ENCODE peak calls at places on chromosome 13, in seven cellular contexts. G, U, L, C, B, A and S are unnamed samples.

GRCh38 chr13:75061909-75062308 is 420.1 kb downstream of the TBC1D4 start:
- DNase-seq in G (no peak), U (no peak), L (no peak), C (no peak), B (no peak), A (no peak), S (no peak)

GRCh38 chr13:73481265-73481664 is 422.5 kb downstream of the KLF5 start:
- DNase-seq in G (no peak), U (no peak), L (no peak), C (no peak), B (no peak), A (no peak), S (no peak)

GRCh38 chr13:85755123-85755522 is 44.1 kb downstream of the SLITRK6 start:
- DNase-seq in G (no peak), U (no peak), L (no peak), C (no peak), B (no peak), A (no peak), S (no peak)

GRCh38 chr13:52925221-52925620 is 76.8 kb upstream of the PCDH8 start:
- DNase-seq in G (no peak), U (no peak), L (no peak), C (no peak), B (no peak), A (no peak), S (no peak)

GRCh38 chr13:43229506-43229905 is 206.1 kb downstream of the DNAJC15 start:
- DNase-seq in G (no peak), U (no peak), L (no peak), C (no peak), B (no peak), A (no peak), S (no peak)

GRCh38 chr13:87941244-87941643 is 270.1 kb downstream of the SLITRK5 start:
- DNase-seq in G (no peak), U (no peak), L (no peak), C (no peak), B (no peak), A (no peak), S (no peak)

GRCh38 chr13:77029436-77029835 is 2.5 kb upstream of the FBXL3 start:
- DNase-seq in G (no peak), U (no peak), L (no peak), C (no peak), B (no peak), A (no peak), S (no peak)

GRCh38 chr13:71621152-71622124 is 245.6 kb downstream of the DACH1 start:
- DNase-seq in G (no peak), U (no peak), L (no peak), C (no peak), B (no peak), A (no peak), S (no peak)

GRCh38 chr13:72258340-72258981 is 391.5 kb upstream of the DACH1 start:
- DNase-seq in G (no peak), U (no peak), L (no peak), C (no peak), B (peak), A (no peak), S (no peak)

GRCh38 chr13:109043561-109044075 is 414.2 kb downstream of the MYO16 start:
- DNase-seq in G (no peak), U (no peak), L (no peak), C (no peak), B (no peak), A (no peak), S (no peak)

GRCh38 chr13:25085125-25085742 is 10.7 kb upstream of the PABPC3 start:
- DNase-seq in G (no peak), U (peak), L (no peak), C (no peak), B (no peak), A (no peak), S (no peak)

GRCh38 chr13:27857271-27857670 is 62.5 kb upstream of the PDX1 start:
- DNase-seq in G (no peak), U (no peak), L (no peak), C (no peak), B (no peak), A (no peak), S (no peak)

GRCh38 chr13:70829748-70830147 is 721.5 kb upstream of the KLHL1 start:
- DNase-seq in G (no peak), U (no peak), L (no peak), C (no peak), B (no peak), A (no peak), S (no peak)

GRCh38 chr13:103222683-103223082 is 156.5 kb upstream of the SLC10A2 start:
- DNase-seq in G (no peak), U (no peak), L (no peak), C (no peak), B (no peak), A (no peak), S (no peak)

GRCh38 chr13:24104723-24105122 is 55.8 kb upstream of the SPATA13 start:
- DNase-seq in G (no peak), U (no peak), L (no peak), C (no peak), B (no peak), A (no peak), S (no peak)

GRCh38 chr13:26538363-26539317 is 18.8 kb upstream of the WASF3 start:
- DNase-seq in G (no peak), U (no peak), L (no peak), C (no peak), B (no peak), A (peak), S (no peak)

GRCh38 chr13:107329991-107330390 is 762.1 kb upstream of the ARGLU1 start:
- DNase-seq in G (no peak), U (no peak), L (no peak), C (no peak), B (no peak), A (no peak), S (no peak)

GRCh38 chr13:66443926-66444325 is 786.2 kb downstream of the PCDH9 start:
- DNase-seq in G (no peak), U (no peak), L (no peak), C (no peak), B (no peak), A (no peak), S (no peak)

DNA sequence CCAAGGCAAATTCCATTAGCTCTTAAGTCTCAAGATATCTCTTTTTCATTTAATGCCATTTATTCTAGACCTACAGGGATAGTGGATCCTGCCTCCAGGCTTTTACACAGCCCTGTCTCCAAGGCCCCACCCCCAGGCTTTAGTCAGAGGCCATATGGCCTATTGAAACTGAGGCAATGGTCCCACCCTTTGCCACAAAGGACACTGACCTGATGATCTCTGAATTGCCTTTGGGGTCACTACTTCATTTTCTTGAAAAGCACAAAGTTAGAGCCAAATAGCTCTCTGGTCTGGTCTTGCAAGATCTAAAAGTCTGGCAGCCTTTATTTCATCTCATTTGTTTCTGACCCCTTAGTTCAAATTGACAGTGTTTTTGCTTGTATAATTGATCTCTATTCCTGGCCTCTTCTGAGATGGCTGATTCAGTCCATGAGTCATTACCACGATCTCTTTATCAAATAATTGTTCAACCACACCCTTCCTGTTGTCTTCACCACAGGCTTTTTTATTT is 209.8 kb downstream of the FGF14 start:
- DNase-seq in G (no peak), U (no peak), L (no peak), C (no peak), B (no peak), A (no peak), S (no peak)
- TF ChIP-seq POLR2A in G (no peak), U (no peak), L (no peak), C (no peak), B (no peak), A (no peak), S (no peak)

DNA sequence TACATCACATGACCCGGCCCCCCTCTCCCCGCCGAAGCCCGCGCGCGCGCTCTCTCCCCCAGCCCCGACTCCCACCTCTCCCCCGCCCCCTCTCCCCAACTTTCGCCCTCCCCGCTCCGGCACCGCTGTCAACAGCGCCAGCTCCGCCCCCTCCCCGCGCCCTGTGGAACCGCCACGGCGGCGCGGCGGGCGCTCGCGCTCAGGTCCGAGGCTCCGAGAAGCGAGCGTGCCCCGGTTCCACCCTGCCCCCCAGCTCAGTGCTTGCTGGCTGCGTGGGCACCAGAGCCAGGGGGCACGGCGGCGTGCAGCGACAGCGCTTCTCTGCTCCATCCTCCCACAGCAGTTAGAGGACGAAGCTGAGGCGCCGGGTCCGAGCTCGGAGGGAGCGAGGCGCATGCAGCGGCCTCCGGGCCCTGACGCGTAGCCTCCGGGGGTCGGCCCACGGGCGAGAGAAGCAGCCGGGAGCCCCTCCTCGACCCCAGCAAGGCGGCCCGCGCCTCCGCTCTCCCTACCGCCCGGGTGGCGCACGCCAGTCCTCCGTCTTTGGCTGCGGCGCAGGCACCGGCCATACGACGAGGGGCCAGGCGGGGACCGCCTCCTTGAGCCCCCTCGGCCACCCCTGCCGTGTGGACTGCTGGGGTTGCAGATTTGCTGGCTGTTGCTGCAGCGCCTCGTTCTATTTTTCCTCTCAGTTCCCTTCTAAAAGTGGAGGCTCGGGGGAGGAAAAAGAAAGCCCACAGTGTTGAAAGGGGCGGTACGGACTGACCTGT is 109.5 kb downstream of the KCNRG start:
- DNase-seq in G (peak), U (peak), L (peak), C (peak), B (no peak), A (peak), S (peak)
- TF ChIP-seq POLR2A in G (peak), U (peak), L (no peak), C (no peak), B (no peak), A (no peak), S (peak)

GRCh38 chr13:46168341-46168740 is 13.6 kb downstream of the LCP1 start:
- DNase-seq in G (peak), U (no peak), L (peak), C (no peak), B (no peak), A (no peak), S (peak)
- TF ChIP-seq POLR2A in G (no peak), U (no peak), L (no peak), C (peak), B (no peak), A (no peak), S (no peak)

GRCh38 chr13:41257535-41257934 is 5.8 kb downstream of the MTRF1 start:
- DNase-seq in G (no peak), U (no peak), L (no peak), C (no peak), B (no peak), A (no peak), S (no peak)

GRCh38 chr13:41267106-41267505 is 3.7 kb upstream of the MTRF1 start:
- DNase-seq in G (no peak), U (no peak), L (no peak), C (no peak), B (no peak), A (no peak), S (no peak)

GRCh38 chr13:41259875-41260501 is 3.4 kb downstream of the MTRF1 start:
- DNase-seq in G (no peak), U (no peak), L (no peak), C (no peak), B (no peak), A (no peak), S (no peak)

GRCh38 chr13:41268764-41269163 is 5.4 kb upstream of the MTRF1 start:
- DNase-seq in G (no peak), U (no peak), L (no peak), C (no peak), B (no peak), A (no peak), S (no peak)

GRCh38 chr13:41263261-41263971 is at the start of gene MTRF1:
- DNase-seq in G (peak), U (peak), L (peak), C (peak), B (peak), A (peak), S (peak)
- TF ChIP-seq POLR2A in G (no peak), U (peak), L (no peak), C (peak), B (peak), A (no peak), S (peak)

DNA sequence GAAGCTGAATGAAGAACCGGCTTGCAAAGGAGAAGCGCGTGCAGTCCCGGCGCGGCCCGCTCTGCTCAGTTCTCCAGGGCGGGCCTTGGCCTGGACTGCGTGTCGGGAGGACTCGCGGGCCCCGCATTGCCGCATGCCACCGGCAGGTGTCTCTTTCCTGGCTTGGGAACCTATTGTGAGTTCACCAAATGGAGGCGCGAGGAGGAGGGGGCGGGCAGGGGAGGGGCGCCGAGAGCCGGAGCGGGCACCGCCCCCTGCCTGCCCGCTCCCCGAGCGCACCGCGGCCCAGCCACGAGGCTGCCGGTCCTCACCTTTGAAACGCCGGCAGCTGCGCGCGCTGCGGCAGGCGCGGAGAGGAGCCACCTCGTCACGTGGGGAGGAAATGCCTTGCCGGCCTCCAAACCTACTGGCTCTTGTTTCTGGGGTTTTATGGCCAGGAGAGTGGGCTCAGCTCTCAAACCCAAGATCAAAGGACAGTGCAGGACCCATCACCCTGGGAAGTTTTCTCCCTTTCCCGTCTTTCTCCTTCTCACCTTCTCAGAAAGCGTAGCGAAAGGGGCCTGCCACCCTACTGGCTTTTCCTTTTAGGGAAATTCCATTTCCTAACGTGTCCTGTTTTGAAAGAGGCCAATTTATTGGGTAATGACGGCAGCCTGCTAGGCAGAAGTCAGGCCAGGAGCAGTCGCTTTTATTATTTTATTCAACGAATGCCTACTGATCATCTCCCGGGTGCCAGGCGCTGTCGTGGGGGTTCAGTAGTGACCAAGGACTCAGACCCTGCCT is 13.8 kb upstream of the UBE2L5 start:
- DNase-seq in G (peak), U (peak), L (peak), C (peak), B (peak), A (peak), S (peak)
- TF ChIP-seq POLR2A in G (no peak), U (no peak), L (peak), C (no peak), B (peak), A (peak), S (peak)